ENCODE peak calls at places on chromosomes 1 and 21, in four cellular contexts. S is amygdala, L is EL, D is NCI-H345. K is an unnamed sample.

GRCh38 chr1:115641762-115642167 is at the start of gene VANGL1:
- DNase-seq in S (peak), L (peak), D (peak), K (peak)

GRCh38 chr1:169443923-169444322 is 16.6 kb upstream of the CCDC181 start:
- DNase-seq in S (no peak), L (no peak), D (no peak), K (no peak)

GRCh38 chr1:176993587-176993986 is 170.9 kb downstream of the ASTN1 start:
- DNase-seq in S (no peak), L (no peak), D (no peak), K (no peak)

GRCh38 chr1:58839147-58839795 is 55.4 kb upstream of the JUN start:
- DNase-seq in S (no peak), L (no peak), D (no peak), K (no peak)

GRCh38 chr1:184838374-184838995 is 83.8 kb upstream of the EDEM3 start:
- DNase-seq in S (no peak), L (peak), D (no peak), K (peak)

GRCh38 chr1:14095001-14095400 is 395.0 kb downstream of the PRDM2 start:
- DNase-seq in S (no peak), L (no peak), D (peak), K (no peak)

GRCh38 chr1:199010933-199011332 is 372.1 kb downstream of the PTPRC start:
- DNase-seq in S (no peak), L (peak), D (no peak), K (no peak)

GRCh38 chr21:28442624-28443023 is 550.1 kb downstream of the LTN1 start:
- DNase-seq in S (no peak), L (peak), D (no peak), K (no peak)

GRCh38 chr1:186925881-186926676 is 97.3 kb downstream of the PLA2G4A start:
- DNase-seq in S (no peak), L (peak), D (no peak), K (no peak)